ENCODE peak calls at places on chromosomes 7 and 10, in ten cellular contexts. One of them, this sample, is unnamed.
A peak's percentile ranks its signal among the peaks of the same experiment; 100 is the strongest.

GRCh38 chr10:44517635-44518034 is 132.7 kb upstream of the CXCL12 start:
- DNase-seq in Panc1: no peak
- DNase-seq in PC-9: no peak
- DNase-seq in AG04450: no peak
- DNase-seq in HFF-Myc: no peak
- DNase-seq in fibroblast of mammary gland: no peak
- DNase-seq in retinal pigment epithelial cell: no peak
- DNase-seq in bronchial epithelial cell: no peak
- DNase-seq in fibroblast of lung: no peak
- DNase-seq in adrenal gland: no peak
- DNase-seq in this sample: no peak

GRCh38 chr10:16439294-16439693 is 2.5 kb downstream of the PTER start:
- DNase-seq in bronchial epithelial cell: no peak
- DNase-seq in PC-9: no peak
- DNase-seq in Panc1: no peak
- DNase-seq in fibroblast of lung: no peak
- DNase-seq in AG04450: no peak
- DNase-seq in fibroblast of mammary gland: peak; percentile 50
- DNase-seq in HFF-Myc: no peak
- DNase-seq in retinal pigment epithelial cell: no peak
- DNase-seq in adrenal gland: no peak
- DNase-seq in this sample: no peak

GRCh38 chr10:101130984-101131961 is at the start of gene TLX1:
- DNase-seq in adrenal gland: no peak
- DNase-seq in Panc1: no peak
- DNase-seq in retinal pigment epithelial cell: no peak
- DNase-seq in bronchial epithelial cell: no peak
- DNase-seq in AG04450: no peak
- DNase-seq in fibroblast of mammary gland: no peak
- DNase-seq in PC-9: no peak
- DNase-seq in HFF-Myc: no peak
- DNase-seq in fibroblast of lung: no peak
- DNase-seq in this sample: no peak

GRCh38 chr10:95333997-95334792 is 43.4 kb upstream of the PDLIM1 start:
- DNase-seq in PC-9: no peak
- DNase-seq in Panc1: no peak
- DNase-seq in AG04450: peak; percentile 66
- DNase-seq in fibroblast of lung: peak; percentile 93
- DNase-seq in bronchial epithelial cell: peak; percentile 85
- DNase-seq in retinal pigment epithelial cell: no peak
- DNase-seq in adrenal gland: peak; percentile 36
- DNase-seq in HFF-Myc: peak; percentile 63
- DNase-seq in fibroblast of mammary gland: peak; percentile 94
- DNase-seq in this sample: peak; percentile 83

GRCh38 chr7:111756687-111757178 is 194.4 kb upstream of the IMMP2L start:
- DNase-seq in bronchial epithelial cell: no peak
- DNase-seq in HFF-Myc: no peak
- DNase-seq in AG04450: peak; percentile 18
- DNase-seq in PC-9: no peak
- DNase-seq in Panc1: no peak
- DNase-seq in fibroblast of mammary gland: peak; percentile 87
- DNase-seq in fibroblast of lung: peak; percentile 76
- DNase-seq in retinal pigment epithelial cell: no peak
- DNase-seq in adrenal gland: peak; percentile 25
- DNase-seq in this sample: peak; percentile 41

GRCh38 chr10:118870467-118871243 is 115.9 kb upstream of the CACUL1 start:
- DNase-seq in adrenal gland: peak; percentile 80
- DNase-seq in retinal pigment epithelial cell: peak; percentile 76
- DNase-seq in PC-9: peak; percentile 82
- DNase-seq in Panc1: no peak
- DNase-seq in HFF-Myc: peak; percentile 66
- DNase-seq in AG04450: no peak
- DNase-seq in fibroblast of lung: peak; percentile 75
- DNase-seq in bronchial epithelial cell: peak; percentile 96
- DNase-seq in fibroblast of mammary gland: peak; percentile 97
- DNase-seq in this sample: peak; percentile 38

GRCh38 chr10:48465860-48466521 is 138.9 kb downstream of the ARHGAP22 start:
- DNase-seq in AG04450: no peak
- DNase-seq in bronchial epithelial cell: peak; percentile 7
- DNase-seq in adrenal gland: no peak
- DNase-seq in fibroblast of lung: no peak
- DNase-seq in fibroblast of mammary gland: no peak
- DNase-seq in retinal pigment epithelial cell: no peak
- DNase-seq in HFF-Myc: no peak
- DNase-seq in Panc1: no peak
- DNase-seq in PC-9: no peak
- DNase-seq in this sample: no peak

GRCh38 chr7:120941064-120941463 is 9.5 kb upstream of the ING3 start:
- DNase-seq in bronchial epithelial cell: peak; percentile 35
- DNase-seq in retinal pigment epithelial cell: no peak
- DNase-seq in Panc1: no peak
- DNase-seq in adrenal gland: no peak
- DNase-seq in AG04450: no peak
- DNase-seq in fibroblast of mammary gland: peak; percentile 16
- DNase-seq in PC-9: no peak
- DNase-seq in fibroblast of lung: no peak
- DNase-seq in HFF-Myc: no peak
- DNase-seq in this sample: no peak

GRCh38 chr7:38310601-38311057 is 37.2 kb upstream of the TARP start:
- DNase-seq in fibroblast of lung: no peak
- DNase-seq in AG04450: no peak
- DNase-seq in adrenal gland: peak; percentile 40
- DNase-seq in PC-9: no peak
- DNase-seq in HFF-Myc: no peak
- DNase-seq in retinal pigment epithelial cell: no peak
- DNase-seq in Panc1: no peak
- DNase-seq in fibroblast of mammary gland: peak; percentile 41
- DNase-seq in bronchial epithelial cell: no peak
- DNase-seq in this sample: no peak

GRCh38 chr10:20281579-20281978 is 465.3 kb downstream of the PLXDC2 start:
- DNase-seq in fibroblast of lung: no peak
- DNase-seq in adrenal gland: no peak
- DNase-seq in PC-9: no peak
- DNase-seq in fibroblast of mammary gland: no peak
- DNase-seq in bronchial epithelial cell: peak; percentile 4
- DNase-seq in retinal pigment epithelial cell: no peak
- DNase-seq in Panc1: no peak
- DNase-seq in AG04450: no peak
- DNase-seq in HFF-Myc: no peak
- DNase-seq in this sample: no peak

GRCh38 chr10:5761220-5761619 is 52.0 kb downstream of the GDI2 start:
- DNase-seq in HFF-Myc: no peak
- DNase-seq in fibroblast of lung: no peak
- DNase-seq in retinal pigment epithelial cell: no peak
- DNase-seq in Panc1: no peak
- DNase-seq in bronchial epithelial cell: no peak
- DNase-seq in PC-9: no peak
- DNase-seq in AG04450: no peak
- DNase-seq in fibroblast of mammary gland: no peak
- DNase-seq in adrenal gland: no peak
- DNase-seq in this sample: no peak

GRCh38 chr10:5757766-5758517 is 55.3 kb downstream of the GDI2 start:
- DNase-seq in AG04450: no peak
- DNase-seq in fibroblast of mammary gland: no peak
- DNase-seq in bronchial epithelial cell: no peak
- DNase-seq in fibroblast of lung: no peak
- DNase-seq in Panc1: no peak
- DNase-seq in PC-9: no peak
- DNase-seq in adrenal gland: no peak
- DNase-seq in HFF-Myc: no peak
- DNase-seq in retinal pigment epithelial cell: no peak
- DNase-seq in this sample: no peak

GRCh38 chr10:5758927-5759326 is 54.3 kb downstream of the GDI2 start:
- DNase-seq in AG04450: no peak
- DNase-seq in retinal pigment epithelial cell: no peak
- DNase-seq in bronchial epithelial cell: no peak
- DNase-seq in fibroblast of mammary gland: no peak
- DNase-seq in HFF-Myc: no peak
- DNase-seq in PC-9: no peak
- DNase-seq in adrenal gland: no peak
- DNase-seq in Panc1: no peak
- DNase-seq in fibroblast of lung: no peak
- DNase-seq in this sample: no peak

GRCh38 chr10:5762531-5762930 is 50.7 kb downstream of the GDI2 start:
- DNase-seq in PC-9: no peak
- DNase-seq in fibroblast of lung: no peak
- DNase-seq in adrenal gland: no peak
- DNase-seq in Panc1: no peak
- DNase-seq in HFF-Myc: no peak
- DNase-seq in bronchial epithelial cell: peak; percentile 7
- DNase-seq in retinal pigment epithelial cell: no peak
- DNase-seq in fibroblast of mammary gland: no peak
- DNase-seq in AG04450: no peak
- DNase-seq in this sample: no peak

DNA sequence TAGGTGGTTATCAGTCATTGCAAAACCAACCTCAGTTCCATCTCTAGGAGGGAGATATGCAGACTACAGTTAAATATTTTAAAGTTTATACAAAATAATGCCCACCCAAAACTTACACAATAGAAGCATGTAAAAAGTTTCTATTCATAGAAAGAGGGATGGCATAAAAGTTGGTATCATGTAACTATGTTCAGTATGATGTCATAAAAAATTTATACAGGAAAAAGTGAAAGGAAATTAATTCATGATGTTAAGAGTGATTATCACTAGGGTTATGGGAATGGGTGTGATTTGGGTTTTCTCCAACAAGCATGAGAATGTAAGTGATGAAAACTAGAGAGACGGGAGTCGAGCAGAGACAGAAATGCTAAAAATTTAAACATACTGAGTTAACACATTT is 52.8 kb downstream of the GDI2 start:
- DNase-seq in Panc1: no peak
- DNase-seq in HFF-Myc: no peak
- DNase-seq in PC-9: no peak
- DNase-seq in fibroblast of mammary gland: no peak
- DNase-seq in fibroblast of lung: no peak
- DNase-seq in bronchial epithelial cell: no peak
- DNase-seq in adrenal gland: no peak
- DNase-seq in retinal pigment epithelial cell: no peak
- DNase-seq in AG04450: no peak
- DNase-seq in this sample: no peak
- H3K4me3 ChIP-seq in Panc1: no peak overlapping the region
- H3K4me3 ChIP-seq in HFF-Myc: no peak overlapping the region
- H3K4me3 ChIP-seq in PC-9: no peak overlapping the region
- H3K4me3 ChIP-seq in fibroblast of mammary gland: no peak overlapping the region
- H3K4me3 ChIP-seq in fibroblast of lung: no peak overlapping the region
- H3K4me3 ChIP-seq in bronchial epithelial cell: no peak overlapping the region
- H3K4me3 ChIP-seq in adrenal gland: no peak overlapping the region
- H3K4me3 ChIP-seq in retinal pigment epithelial cell: no peak overlapping the region
- H3K4me3 ChIP-seq in AG04450: no peak overlapping the region
- H3K4me3 ChIP-seq in this sample: no peak overlapping the region

GRCh38 chr10:116765549-116766162 is 23.3 kb upstream of the HSPA12A start:
- DNase-seq in AG04450: no peak
- DNase-seq in HFF-Myc: no peak
- DNase-seq in fibroblast of lung: no peak
- DNase-seq in Panc1: no peak
- DNase-seq in retinal pigment epithelial cell: no peak
- DNase-seq in fibroblast of mammary gland: peak; percentile 29
- DNase-seq in adrenal gland: no peak
- DNase-seq in bronchial epithelial cell: no peak
- DNase-seq in PC-9: no peak
- DNase-seq in this sample: no peak
- TF ChIP-seq CTCF in AG04450: peak; percentile 30
- TF ChIP-seq CTCF in HFF-Myc: peak; percentile 42
- TF ChIP-seq CTCF in fibroblast of lung: peak; percentile 34
- TF ChIP-seq CTCF in Panc1: no peak
- TF ChIP-seq CTCF in retinal pigment epithelial cell: peak; percentile 41
- TF ChIP-seq CTCF in fibroblast of mammary gland: peak; percentile 37
- TF ChIP-seq CTCF in adrenal gland: peak; percentile 41
- TF ChIP-seq CTCF in bronchial epithelial cell: peak; percentile 59
- TF ChIP-seq CTCF in PC-9: peak; percentile 52
- TF ChIP-seq CTCF in this sample: peak; percentile 9

DNA sequence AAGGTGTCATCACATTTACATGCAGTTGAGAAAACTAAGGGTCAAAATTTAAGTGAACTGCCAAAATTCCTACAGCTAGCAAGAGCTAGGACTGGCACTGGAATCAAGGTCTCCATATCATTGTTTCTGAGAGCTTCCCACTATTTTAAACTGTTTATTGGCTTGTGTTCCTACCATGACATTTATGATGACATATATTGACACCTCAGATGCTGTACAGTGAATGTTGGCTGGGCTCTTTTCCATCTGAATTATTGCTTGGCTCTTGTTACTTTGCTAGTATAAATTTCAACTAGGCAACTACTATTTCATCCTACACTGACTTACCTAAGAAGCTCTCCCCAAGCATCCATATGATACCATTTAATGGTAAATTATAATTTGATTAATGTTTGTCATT is 2.0 kb downstream of the THSD7A start:
- DNase-seq in fibroblast of lung: no peak
- DNase-seq in AG04450: no peak
- DNase-seq in adrenal gland: no peak
- DNase-seq in retinal pigment epithelial cell: no peak
- DNase-seq in bronchial epithelial cell: no peak
- DNase-seq in HFF-Myc: no peak
- DNase-seq in PC-9: no peak
- DNase-seq in Panc1: no peak
- DNase-seq in fibroblast of mammary gland: no peak
- DNase-seq in this sample: no peak
- H3K4me3 ChIP-seq in fibroblast of lung: no peak overlapping the region
- H3K4me3 ChIP-seq in AG04450: no peak overlapping the region
- H3K4me3 ChIP-seq in adrenal gland: no peak overlapping the region
- H3K4me3 ChIP-seq in retinal pigment epithelial cell: no peak overlapping the region
- H3K4me3 ChIP-seq in bronchial epithelial cell: no peak overlapping the region
- H3K4me3 ChIP-seq in HFF-Myc: no peak overlapping the region
- H3K4me3 ChIP-seq in PC-9: no peak overlapping the region
- H3K4me3 ChIP-seq in Panc1: peak overlapping the region; percentile 76
- H3K4me3 ChIP-seq in fibroblast of mammary gland: no peak overlapping the region
- H3K4me3 ChIP-seq in this sample: no peak overlapping the region

GRCh38 chr10:132796846-132797245 is 10.9 kb upstream of the NKX6-2 start:
- DNase-seq in HFF-Myc: no peak
- DNase-seq in bronchial epithelial cell: no peak
- DNase-seq in AG04450: no peak
- DNase-seq in fibroblast of mammary gland: no peak
- DNase-seq in fibroblast of lung: no peak
- DNase-seq in Panc1: no peak
- DNase-seq in adrenal gland: no peak
- DNase-seq in PC-9: no peak
- DNase-seq in retinal pigment epithelial cell: no peak
- DNase-seq in this sample: no peak

GRCh38 chr10:132790934-132791829 is 5.2 kb upstream of the NKX6-2 start:
- DNase-seq in HFF-Myc: no peak
- DNase-seq in Panc1: no peak
- DNase-seq in bronchial epithelial cell: no peak
- DNase-seq in AG04450: no peak
- DNase-seq in fibroblast of lung: no peak
- DNase-seq in PC-9: no peak
- DNase-seq in retinal pigment epithelial cell: no peak
- DNase-seq in fibroblast of mammary gland: no peak
- DNase-seq in adrenal gland: no peak
- DNase-seq in this sample: no peak

GRCh38 chr10:132793213-132793612 is 7.3 kb upstream of the NKX6-2 start:
- DNase-seq in adrenal gland: no peak
- DNase-seq in retinal pigment epithelial cell: no peak
- DNase-seq in fibroblast of lung: no peak
- DNase-seq in Panc1: no peak
- DNase-seq in AG04450: no peak
- DNase-seq in PC-9: no peak
- DNase-seq in bronchial epithelial cell: no peak
- DNase-seq in HFF-Myc: no peak
- DNase-seq in fibroblast of mammary gland: no peak
- DNase-seq in this sample: no peak

GRCh38 chr10:132792796-132793195 is 6.8 kb upstream of the NKX6-2 start:
- DNase-seq in HFF-Myc: no peak
- DNase-seq in fibroblast of mammary gland: no peak
- DNase-seq in bronchial epithelial cell: no peak
- DNase-seq in adrenal gland: no peak
- DNase-seq in AG04450: no peak
- DNase-seq in Panc1: no peak
- DNase-seq in fibroblast of lung: no peak
- DNase-seq in PC-9: no peak
- DNase-seq in retinal pigment epithelial cell: no peak
- DNase-seq in this sample: no peak

GRCh38 chr10:132793871-132794849 is 8.2 kb upstream of the NKX6-2 start:
- DNase-seq in fibroblast of mammary gland: peak; percentile 15
- DNase-seq in bronchial epithelial cell: no peak
- DNase-seq in HFF-Myc: no peak
- DNase-seq in Panc1: no peak
- DNase-seq in AG04450: no peak
- DNase-seq in retinal pigment epithelial cell: no peak
- DNase-seq in PC-9: no peak
- DNase-seq in adrenal gland: no peak
- DNase-seq in fibroblast of lung: no peak
- DNase-seq in this sample: no peak
- TF ChIP-seq CTCF in fibroblast of mammary gland: no peak
- TF ChIP-seq CTCF in bronchial epithelial cell: no peak
- TF ChIP-seq CTCF in HFF-Myc: no peak
- TF ChIP-seq CTCF in Panc1: peak; percentile 75
- TF ChIP-seq CTCF in AG04450: no peak
- TF ChIP-seq CTCF in retinal pigment epithelial cell: peak; percentile 4
- TF ChIP-seq CTCF in PC-9: no peak
- TF ChIP-seq CTCF in adrenal gland: no peak
- TF ChIP-seq CTCF in fibroblast of lung: no peak
- TF ChIP-seq CTCF in this sample: no peak